ENCODE peak calls at places on chromosome 16, in nine cellular contexts. V is mesothelial cell of epicardium; M is HuH-7; G is stimulated activated CD8-positive, alpha-beta memory T cell treated with anti-CD3 and anti-CD28 coated beads, Interleukin-4, amount 100 ng/mL, for 48 hours; N is H9; K is HT-29; Y is stimulated activated CD4-positive, alpha-beta T cell treated with anti-CD3 and anti-CD28 coated beads, Interleukin-2, amount 100 ng/mL, for 48 hours; D is M059J; O is activated T-cell treated with anti-CD3 and anti-CD28 coated beads, Interleukin-2, amount 50 U/mL, for 72 hours. Q is an unnamed sample.

GRCh38 chr16:83928341-83929055 is 24.5 kb upstream of the OSGIN1 start:
- DNase-seq in G (no peak), K (no peak), Y (no peak), V (no peak), M (peak; percentile 85), D (peak; percentile 51), N (no peak), O (no peak), Q (no peak)

GRCh38 chr16:492211-492875 is 35.2 kb upstream of the CAPN15 start:
- DNase-seq in G (no peak), O (no peak), D (no peak), M (no peak), Y (no peak), K (no peak), N (peak; percentile 52), V (no peak), Q (no peak)

GRCh38 chr16:88941933-88942909 is 34.8 kb downstream of the CBFA2T3 start:
- DNase-seq in N (peak; percentile 74), V (peak; percentile 71), D (no peak), Y (peak; percentile 70), O (peak; percentile 76), M (no peak), G (peak; percentile 79), K (no peak), Q (peak; percentile 72)

GRCh38 chr16:66871840-66872239 is 8.5 kb upstream of the PDP2 start:
- DNase-seq in D (no peak), N (no peak), G (no peak), K (peak; percentile 10), V (no peak), M (no peak), O (no peak), Y (no peak), Q (no peak)

GRCh38 chr16:52512297-52512987 is 34.5 kb downstream of the TOX3 start:
- DNase-seq in K (no peak), O (no peak), N (no peak), V (no peak), D (no peak), Y (no peak), M (no peak), G (no peak), Q (no peak)

GRCh38 chr16:21950782-21951521 is 2.2 kb upstream of the UQCRC2 start:
- DNase-seq in G (peak; percentile 28), K (peak; percentile 72), V (no peak), M (peak; percentile 17), D (peak; percentile 43), N (no peak), Y (no peak), O (no peak), Q (peak; percentile 54)

GRCh38 chr16:4093495-4094137 is 22.6 kb downstream of the ADCY9 start:
- DNase-seq in D (no peak), G (no peak), N (no peak), O (no peak), V (no peak), K (no peak), M (no peak), Y (no peak), Q (no peak)

GRCh38 chr16:70579648-70580630 is 56.3 kb downstream of the SF3B3 start:
- DNase-seq in D (no peak), Y (no peak), N (peak; percentile 64), V (no peak), G (no peak), M (no peak), K (peak; percentile 65), O (no peak), Q (no peak)

GRCh38 chr16:19698480-19699465 is 19.3 kb downstream of the KNOP1 start:
- DNase-seq in Y (no peak), G (no peak), K (no peak), M (no peak), V (no peak), D (peak; percentile 60), O (no peak), N (no peak), Q (no peak)

GRCh38 chr16:13402601-13403000 is 501.2 kb downstream of the SHISA9 start:
- DNase-seq in V (no peak), M (no peak), G (no peak), N (no peak), D (peak; percentile 75), K (no peak), Y (no peak), O (no peak), Q (no peak)

GRCh38 chr16:56513972-56514371 is 5.9 kb downstream of the BBS2 start:
- DNase-seq in D (peak; percentile 69), V (no peak), N (peak; percentile 45), K (peak; percentile 73), O (peak; percentile 17), G (peak; percentile 36), M (peak; percentile 39), Y (no peak), Q (peak; percentile 72)

GRCh38 chr16:56732832-56733231 is 2.9 kb downstream of the NUP93 start:
- DNase-seq in M (no peak), Y (no peak), O (peak; percentile 42), G (peak; percentile 43), N (no peak), K (no peak), V (no peak), D (no peak), Q (peak; percentile 64)

GRCh38 chr16:74275031-74275636 is 21.5 kb upstream of the PSMD7 start:
- DNase-seq in V (no peak), G (no peak), Y (no peak), N (no peak), D (peak; percentile 25), O (no peak), M (no peak), K (peak; percentile 27), Q (no peak)

GRCh38 chr16:2242598-2242997 is 6.4 kb downstream of the DNASE1L2 start:
- DNase-seq in Y (no peak), O (no peak), D (no peak), N (no peak), M (no peak), V (no peak), K (no peak), G (no peak), Q (no peak)

GRCh38 chr16:12214509-12214908 is 238.0 kb downstream of the SNX29 start:
- DNase-seq in O (no peak), N (no peak), G (no peak), K (no peak), D (no peak), Y (no peak), M (no peak), V (no peak), Q (no peak)

GRCh38 chr16:57711331-57711730 is 16.7 kb downstream of the DRC7 start:
- DNase-seq in Y (no peak), G (no peak), V (no peak), O (no peak), N (no peak), K (no peak), M (no peak), D (no peak), Q (no peak)

GRCh38 chr16:8996891-8997290 is 33.2 kb upstream of the USP7 start:
- DNase-seq in G (no peak), Y (no peak), M (no peak), N (peak; percentile 49), V (no peak), D (no peak), O (no peak), K (no peak), Q (peak; percentile 6)

GRCh38 chr16:2250652-2251280 is 621 bp downstream of the ECI1 start:
- DNase-seq in V (no peak), N (no peak), G (peak; percentile 61), O (peak; percentile 48), Y (peak; percentile 31), D (peak; percentile 55), K (peak; percentile 68), M (no peak), Q (peak; percentile 70)

GRCh38 chr16:30184430-30185140 is 1.2 kb downstream of the CORO1A start:
- DNase-seq in Y (peak; percentile 34), D (no peak), K (peak; percentile 14), M (no peak), G (peak; percentile 68), V (peak; percentile 61), N (no peak), O (peak; percentile 60), Q (peak; percentile 64)

GRCh38 chr16:1426734-1427451 is 4.0 kb upstream of the PERCC1 start:
- DNase-seq in D (no peak), Y (no peak), M (no peak), V (no peak), G (no peak), O (no peak), K (no peak), N (peak; percentile 53), Q (no peak)

GRCh38 chr16:63720848-63721247 is 1401.0 kb downstream of the CDH11 start:
- DNase-seq in O (no peak), V (no peak), N (no peak), K (no peak), M (no peak), D (no peak), Y (no peak), G (no peak), Q (no peak)

GRCh38 chr16:19520861-19521331 is 1.0 kb downstream of the GDE1 start:
- DNase-seq in Y (no peak), K (peak; percentile 66), V (no peak), O (peak; percentile 19), M (no peak), G (peak; percentile 39), D (peak; percentile 69), N (no peak), Q (peak; percentile 37)

GRCh38 chr16:23152386-23153178 is 3.3 kb upstream of the USP31 start:
- DNase-seq in G (no peak), D (no peak), K (no peak), O (no peak), V (no peak), Y (no peak), M (no peak), N (no peak), Q (no peak)

GRCh38 chr16:70661918-70662641 is 15.7 kb downstream of the IL34 start:
- DNase-seq in K (no peak), Y (no peak), M (no peak), G (no peak), D (no peak), O (no peak), V (no peak), N (no peak), Q (no peak)

GRCh38 chr16:49755291-49755611 is 100.7 kb downstream of the ZNF423 start:
- DNase-seq in O (no peak), Y (no peak), K (peak; percentile 56), D (peak; percentile 65), N (no peak), M (peak; percentile 40), V (no peak), G (no peak), Q (no peak)

GRCh38 chr16:1160773-1161348 is 8.0 kb downstream of the CACNA1H start:
- DNase-seq in D (no peak), O (no peak), Y (no peak), G (no peak), V (no peak), N (no peak), K (no peak), M (no peak), Q (no peak)

GRCh38 chr16:79892278-79892677 is 291.7 kb upstream of the MAF start:
- DNase-seq in M (no peak), Y (no peak), O (no peak), V (no peak), G (no peak), N (no peak), D (no peak), K (no peak), Q (no peak)

GRCh38 chr16:82631701-82632685 is 5.2 kb downstream of the CDH13 start:
- DNase-seq in K (no peak), N (peak; percentile 50), V (no peak), O (no peak), G (no peak), Y (no peak), M (peak; percentile 47), D (peak; percentile 78), Q (peak; percentile 30)

GRCh38 chr16:85475233-85475632 is 137.9 kb upstream of the GSE1 start:
- DNase-seq in V (no peak), M (no peak), K (no peak), O (no peak), D (no peak), N (no peak), Y (no peak), G (no peak), Q (no peak)

GRCh38 chr16:9077001-9077809 is 14.2 kb upstream of the HAPSTR1 start:
- DNase-seq in D (peak; percentile 93), G (peak; percentile 68), V (no peak), O (peak; percentile 50), Y (peak; percentile 23), K (no peak), N (no peak), M (no peak), Q (peak; percentile 57)